ENCODE peak calls at places on chromosomes 13 and 19, in seven cellular contexts. One of them, this sample, is unnamed.

GRCh38 chr19:40419066-40419612 is 6.0 kb upstream of the PRX start:
- DNase-seq in A549: no peak
- DNase-seq in IMR-90: no peak
- DNase-seq in GM23248: no peak
- DNase-seq in kidney epithelial cell: no peak
- DNase-seq in AG04450: no peak
- DNase-seq in body of pancreas: no peak
- DNase-seq in this sample: no peak

GRCh38 chr19:12574036-12574435 is 22.8 kb upstream of the ZNF564 start:
- DNase-seq in A549: no peak
- DNase-seq in IMR-90: no peak
- DNase-seq in GM23248: no peak
- DNase-seq in kidney epithelial cell: no peak
- DNase-seq in AG04450: no peak
- DNase-seq in body of pancreas: no peak
- DNase-seq in this sample: peak; percentile 17

GRCh38 chr13:32124743-32125142 is 93.2 kb downstream of the FRY start:
- DNase-seq in A549: no peak
- DNase-seq in IMR-90: no peak
- DNase-seq in GM23248: no peak
- DNase-seq in kidney epithelial cell: no peak
- DNase-seq in AG04450: no peak
- DNase-seq in body of pancreas: peak; percentile 5
- DNase-seq in this sample: peak; percentile 77

GRCh38 chr13:73872397-73872796 is 261.8 kb downstream of the KLF12 start:
- DNase-seq in A549: no peak
- DNase-seq in IMR-90: peak; percentile 36
- DNase-seq in GM23248: peak; percentile 26
- DNase-seq in kidney epithelial cell: no peak
- DNase-seq in AG04450: no peak
- DNase-seq in body of pancreas: no peak
- DNase-seq in this sample: no peak

GRCh38 chr19:51726049-51726448 is 2.3 kb upstream of the HAS1 start:
- DNase-seq in A549: no peak
- DNase-seq in IMR-90: peak; percentile 41
- DNase-seq in GM23248: peak; percentile 87
- DNase-seq in kidney epithelial cell: no peak
- DNase-seq in AG04450: no peak
- DNase-seq in body of pancreas: no peak
- DNase-seq in this sample: no peak

GRCh38 chr13:99158846-99159245 is 41.8 kb upstream of the UBAC2 start:
- DNase-seq in A549: no peak
- DNase-seq in IMR-90: no peak
- DNase-seq in GM23248: no peak
- DNase-seq in kidney epithelial cell: no peak
- DNase-seq in AG04450: no peak
- DNase-seq in body of pancreas: no peak
- DNase-seq in this sample: no peak

GRCh38 chr19:17052439-17052838 is 22.8 kb downstream of the HAUS8 start:
- DNase-seq in A549: peak; percentile 42
- DNase-seq in IMR-90: peak; percentile 59
- DNase-seq in GM23248: peak; percentile 75
- DNase-seq in kidney epithelial cell: no peak
- DNase-seq in AG04450: no peak
- DNase-seq in body of pancreas: peak; percentile 31
- DNase-seq in this sample: peak; percentile 68

GRCh38 chr19:46670874-46671273 is 9.9 kb upstream of the DACT3 start:
- DNase-seq in A549: no peak
- DNase-seq in IMR-90: peak; percentile 47
- DNase-seq in GM23248: peak; percentile 60
- DNase-seq in kidney epithelial cell: no peak
- DNase-seq in AG04450: no peak
- DNase-seq in body of pancreas: no peak
- DNase-seq in this sample: no peak

GRCh38 chr19:51075998-51076397 is 6.7 kb downstream of the KLK14 start:
- DNase-seq in A549: no peak
- DNase-seq in IMR-90: no peak
- DNase-seq in GM23248: no peak
- DNase-seq in kidney epithelial cell: no peak
- DNase-seq in AG04450: no peak
- DNase-seq in body of pancreas: no peak
- DNase-seq in this sample: no peak

GRCh38 chr13:43270043-43270830 is 246.9 kb downstream of the DNAJC15 start:
- DNase-seq in A549: no peak
- DNase-seq in IMR-90: peak; percentile 34
- DNase-seq in GM23248: no peak
- DNase-seq in kidney epithelial cell: no peak
- DNase-seq in AG04450: no peak
- DNase-seq in body of pancreas: no peak
- DNase-seq in this sample: no peak

GRCh38 chr13:42148538-42148937 is 100.1 kb downstream of the DGKH start:
- DNase-seq in A549: no peak
- DNase-seq in IMR-90: no peak
- DNase-seq in GM23248: no peak
- DNase-seq in kidney epithelial cell: no peak
- DNase-seq in AG04450: no peak
- DNase-seq in body of pancreas: no peak
- DNase-seq in this sample: no peak

GRCh38 chr19:13072206-13072898 is 30.3 kb downstream of the LYL1 start:
- DNase-seq in A549: no peak
- DNase-seq in IMR-90: no peak
- DNase-seq in GM23248: no peak
- DNase-seq in kidney epithelial cell: no peak
- DNase-seq in AG04450: no peak
- DNase-seq in body of pancreas: no peak
- DNase-seq in this sample: no peak

GRCh38 chr13:100542546-100543156 is 45.9 kb downstream of the GGACT start:
- DNase-seq in A549: peak; percentile 23
- DNase-seq in IMR-90: peak; percentile 64
- DNase-seq in GM23248: peak; percentile 69
- DNase-seq in kidney epithelial cell: no peak
- DNase-seq in AG04450: no peak
- DNase-seq in body of pancreas: no peak
- DNase-seq in this sample: peak; percentile 68

GRCh38 chr13:44969858-44970484 is 19.3 kb downstream of the NUFIP1 start:
- DNase-seq in A549: peak; percentile 35
- DNase-seq in IMR-90: peak; percentile 71
- DNase-seq in GM23248: peak; percentile 78
- DNase-seq in kidney epithelial cell: peak; percentile 23
- DNase-seq in AG04450: peak; percentile 34
- DNase-seq in body of pancreas: peak; percentile 39
- DNase-seq in this sample: peak; percentile 44

GRCh38 chr13:97125051-97125809 is 96.9 kb upstream of the MBNL2 start:
- DNase-seq in A549: peak; percentile 41
- DNase-seq in IMR-90: peak; percentile 74
- DNase-seq in GM23248: peak; percentile 85
- DNase-seq in kidney epithelial cell: peak; percentile 56
- DNase-seq in AG04450: no peak
- DNase-seq in body of pancreas: peak; percentile 54
- DNase-seq in this sample: peak; percentile 64

GRCh38 chr13:19959141-19959830 is 759 bp downstream of the ZMYM2 start:
- DNase-seq in A549: peak; percentile 35
- DNase-seq in IMR-90: peak; percentile 39
- DNase-seq in GM23248: peak; percentile 81
- DNase-seq in kidney epithelial cell: no peak
- DNase-seq in AG04450: no peak
- DNase-seq in body of pancreas: peak; percentile 56
- DNase-seq in this sample: peak; percentile 80

GRCh38 chr13:113365551-113365971 is 1.6 kb upstream of the GRTP1 start:
- DNase-seq in A549: no peak
- DNase-seq in IMR-90: no peak
- DNase-seq in GM23248: no peak
- DNase-seq in kidney epithelial cell: no peak
- DNase-seq in AG04450: no peak
- DNase-seq in body of pancreas: no peak
- DNase-seq in this sample: no peak

GRCh38 chr19:57830071-57830602 is at the start of gene ZNF587B:
- DNase-seq in A549: peak; percentile 45
- DNase-seq in IMR-90: peak; percentile 74
- DNase-seq in GM23248: peak; percentile 64
- DNase-seq in kidney epithelial cell: no peak
- DNase-seq in AG04450: peak; percentile 27
- DNase-seq in body of pancreas: peak; percentile 64
- DNase-seq in this sample: peak; percentile 21

GRCh38 chr13:110491869-110492268 is 69.7 kb downstream of the RAB20 start:
- DNase-seq in A549: no peak
- DNase-seq in IMR-90: no peak
- DNase-seq in GM23248: no peak
- DNase-seq in kidney epithelial cell: no peak
- DNase-seq in AG04450: no peak
- DNase-seq in body of pancreas: no peak
- DNase-seq in this sample: no peak

GRCh38 chr13:110493613-110494012 is 67.9 kb downstream of the RAB20 start:
- DNase-seq in A549: no peak
- DNase-seq in IMR-90: no peak
- DNase-seq in GM23248: no peak
- DNase-seq in kidney epithelial cell: no peak
- DNase-seq in AG04450: no peak
- DNase-seq in body of pancreas: no peak
- DNase-seq in this sample: no peak

GRCh38 chr13:110492299-110493160 is 69.0 kb downstream of the RAB20 start:
- DNase-seq in A549: no peak
- DNase-seq in IMR-90: no peak
- DNase-seq in GM23248: no peak
- DNase-seq in kidney epithelial cell: no peak
- DNase-seq in AG04450: no peak
- DNase-seq in body of pancreas: no peak
- DNase-seq in this sample: no peak

GRCh38 chr13:110493161-110493593 is 68.3 kb downstream of the RAB20 start:
- DNase-seq in A549: no peak
- DNase-seq in IMR-90: no peak
- DNase-seq in GM23248: no peak
- DNase-seq in kidney epithelial cell: no peak
- DNase-seq in AG04450: no peak
- DNase-seq in body of pancreas: no peak
- DNase-seq in this sample: no peak

GRCh38 chr13:110490009-110490770 is 71.3 kb downstream of the RAB20 start:
- DNase-seq in A549: no peak
- DNase-seq in IMR-90: no peak
- DNase-seq in GM23248: no peak
- DNase-seq in kidney epithelial cell: no peak
- DNase-seq in AG04450: no peak
- DNase-seq in body of pancreas: no peak
- DNase-seq in this sample: no peak
- H3K4me3 ChIP-seq in A549: no peak overlapping the region
- H3K4me3 ChIP-seq in IMR-90: no peak overlapping the region
- H3K4me3 ChIP-seq in GM23248: no peak overlapping the region
- H3K4me3 ChIP-seq in kidney epithelial cell: no peak overlapping the region
- H3K4me3 ChIP-seq in AG04450: no peak overlapping the region
- H3K4me3 ChIP-seq in body of pancreas: no peak overlapping the region
- H3K4me3 ChIP-seq in this sample: no peak overlapping the region

GRCh38 chr19:34995551-34995950 is 4.6 kb upstream of the GRAMD1A start:
- DNase-seq in A549: peak; percentile 72
- DNase-seq in IMR-90: no peak
- DNase-seq in GM23248: no peak
- DNase-seq in kidney epithelial cell: no peak
- DNase-seq in AG04450: no peak
- DNase-seq in body of pancreas: no peak
- DNase-seq in this sample: no peak
- H3K4me3 ChIP-seq in A549: peak overlapping the region; percentile 1
- H3K4me3 ChIP-seq in IMR-90: no peak overlapping the region
- H3K4me3 ChIP-seq in GM23248: no peak overlapping the region
- H3K4me3 ChIP-seq in kidney epithelial cell: no peak overlapping the region
- H3K4me3 ChIP-seq in AG04450: no peak overlapping the region
- H3K4me3 ChIP-seq in body of pancreas: no peak overlapping the region
- H3K4me3 ChIP-seq in this sample: no peak overlapping the region

GRCh38 chr19:55654833-55655647 is at the start of gene U2AF2:
- DNase-seq in A549: peak; percentile 96
- DNase-seq in IMR-90: peak; percentile 89
- DNase-seq in GM23248: peak; percentile 95
- DNase-seq in kidney epithelial cell: no peak
- DNase-seq in AG04450: peak; percentile 84
- DNase-seq in body of pancreas: peak; percentile 96
- DNase-seq in this sample: peak; percentile 87
- H3K4me3 ChIP-seq in A549: peak within 1 kb of the TSS; percentile 68
- H3K4me3 ChIP-seq in IMR-90: peak within 1 kb of the TSS; percentile 79
- H3K4me3 ChIP-seq in GM23248: peak within 1 kb of the TSS; percentile 98
- H3K4me3 ChIP-seq in kidney epithelial cell: peak within 1 kb of the TSS; percentile 70
- H3K4me3 ChIP-seq in AG04450: peak within 1 kb of the TSS; percentile 93
- H3K4me3 ChIP-seq in body of pancreas: peak within 1 kb of the TSS; percentile 100
- H3K4me3 ChIP-seq in this sample: peak within 1 kb of the TSS; percentile 98

DNA sequence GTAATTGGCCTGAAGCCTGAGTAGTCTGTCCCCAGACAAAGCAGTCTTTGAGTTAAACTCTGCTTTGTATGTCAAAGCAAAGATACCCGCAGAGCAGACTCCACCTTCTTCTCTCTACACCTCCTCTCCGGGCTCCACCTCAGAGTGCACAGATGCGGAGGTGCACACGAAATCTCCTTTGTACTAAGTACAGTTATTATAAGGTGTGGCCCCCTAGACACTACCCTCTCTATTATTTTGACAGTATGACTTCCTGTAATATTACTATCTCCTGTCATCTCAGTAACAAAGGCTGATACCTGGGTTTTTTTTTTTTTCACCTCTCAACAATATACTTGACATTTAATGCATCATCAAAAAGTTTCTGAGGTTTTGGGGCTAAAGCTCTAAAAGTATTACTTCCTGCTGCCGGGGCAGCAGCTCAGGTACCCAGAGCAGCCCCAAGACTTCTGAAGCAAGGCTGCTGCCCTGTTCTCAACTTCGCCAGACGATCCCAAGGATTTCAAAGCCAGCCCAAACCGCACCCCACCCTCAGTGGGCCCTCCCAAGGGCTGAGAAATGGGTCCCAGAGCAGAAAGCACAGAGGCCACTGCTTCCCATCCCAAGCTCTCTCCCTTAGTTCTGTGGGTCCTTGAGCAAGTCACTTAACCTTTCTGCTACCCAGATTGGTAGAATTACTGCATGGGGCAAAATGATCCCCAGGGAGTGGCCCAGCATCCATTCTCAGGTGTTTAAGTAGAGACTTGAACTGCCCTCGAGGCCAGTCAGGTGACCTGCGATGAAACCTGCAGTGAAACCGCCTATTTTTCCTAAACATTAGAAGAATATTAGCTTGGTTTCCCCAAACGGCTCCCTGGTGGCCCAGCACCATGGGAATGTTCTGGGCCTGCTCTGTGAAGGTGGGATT is 180.6 kb downstream of the FOXO1 start:
- DNase-seq in A549: no peak
- DNase-seq in IMR-90: no peak
- DNase-seq in GM23248: no peak
- DNase-seq in kidney epithelial cell: no peak
- DNase-seq in AG04450: no peak
- DNase-seq in body of pancreas: no peak
- DNase-seq in this sample: no peak
- H3K4me3 ChIP-seq in A549: no peak overlapping the region
- H3K4me3 ChIP-seq in IMR-90: no peak overlapping the region
- H3K4me3 ChIP-seq in GM23248: no peak overlapping the region
- H3K4me3 ChIP-seq in kidney epithelial cell: no peak overlapping the region
- H3K4me3 ChIP-seq in AG04450: no peak overlapping the region
- H3K4me3 ChIP-seq in body of pancreas: no peak overlapping the region
- H3K4me3 ChIP-seq in this sample: no peak overlapping the region

GRCh38 chr19:7541828-7542443 is 6.4 kb downstream of the PNPLA6 start:
- DNase-seq in A549: no peak
- DNase-seq in IMR-90: no peak
- DNase-seq in GM23248: no peak
- DNase-seq in kidney epithelial cell: no peak
- DNase-seq in AG04450: no peak
- DNase-seq in body of pancreas: no peak
- DNase-seq in this sample: no peak
- H3K4me3 ChIP-seq in A549: no peak overlapping the region
- H3K4me3 ChIP-seq in IMR-90: no peak overlapping the region
- H3K4me3 ChIP-seq in GM23248: no peak overlapping the region
- H3K4me3 ChIP-seq in kidney epithelial cell: no peak overlapping the region
- H3K4me3 ChIP-seq in AG04450: no peak overlapping the region
- H3K4me3 ChIP-seq in body of pancreas: no peak overlapping the region
- H3K4me3 ChIP-seq in this sample: no peak overlapping the region

GRCh38 chr19:3723110-3723488 is 14.9 kb downstream of the TJP3 start:
- DNase-seq in A549: no peak
- DNase-seq in IMR-90: no peak
- DNase-seq in GM23248: no peak
- DNase-seq in kidney epithelial cell: no peak
- DNase-seq in AG04450: no peak
- DNase-seq in body of pancreas: no peak
- DNase-seq in this sample: no peak
- H3K4me3 ChIP-seq in A549: no peak overlapping the region
- H3K4me3 ChIP-seq in IMR-90: no peak overlapping the region
- H3K4me3 ChIP-seq in GM23248: no peak overlapping the region
- H3K4me3 ChIP-seq in kidney epithelial cell: no peak overlapping the region
- H3K4me3 ChIP-seq in AG04450: no peak overlapping the region
- H3K4me3 ChIP-seq in body of pancreas: no peak overlapping the region
- H3K4me3 ChIP-seq in this sample: no peak overlapping the region